ENCODE peak calls at places on chromosome 6, in six cellular contexts. M, C, J, S, O and L are unnamed samples.

GRCh38 chr6:18242062-18242851 is 22.1 kb downstream of the DEK start:
- DNase-seq in S (no peak), J (no peak), O (peak; percentile 87), M (no peak), C (no peak), L (no peak)

GRCh38 chr6:42230320-42231034 is 12.8 kb upstream of the MRPS10 start:
- DNase-seq in O (no peak), J (no peak), M (no peak), C (no peak), S (no peak), L (no peak)

GRCh38 chr6:56727097-56727845 is 84.6 kb upstream of the DST start:
- DNase-seq in C (no peak), J (no peak), M (no peak), O (no peak), S (no peak), L (no peak)

GRCh38 chr6:35893246-35893645 is 27.7 kb downstream of the SRPK1 start:
- DNase-seq in J (no peak), M (no peak), S (no peak), O (no peak), C (no peak), L (no peak)

GRCh38 chr6:75486850-75487568 is 6.6 kb downstream of the FILIP1 start:
- DNase-seq in O (no peak), C (no peak), S (no peak), J (no peak), M (no peak), L (no peak)

GRCh38 chr6:44309092-44309491 is 4.1 kb downstream of the AARS2 start:
- DNase-seq in J (no peak), M (no peak), S (no peak), O (peak; percentile 81), C (no peak), L (no peak)

GRCh38 chr6:123655520-123656306 is 19.0 kb upstream of the TRDN start:
- DNase-seq in S (no peak), O (no peak), J (no peak), C (no peak), M (no peak), L (no peak)

GRCh38 chr6:110020888-110021287 is 42.8 kb downstream of the GPR6 start:
- DNase-seq in J (no peak), C (no peak), S (no peak), M (no peak), O (no peak), L (no peak)

GRCh38 chr6:161407581-161407980 is 133.7 kb upstream of the AGPAT4 start:
- DNase-seq in C (no peak), M (no peak), J (no peak), O (peak; percentile 71), S (no peak), L (no peak)

GRCh38 chr6:34246563-34247391 is 2.0 kb downstream of the SMIM29 start:
- DNase-seq in J (peak; percentile 47), S (no peak), M (no peak), O (peak; percentile 75), C (peak; percentile 58), L (no peak)

GRCh38 chr6:96626749-96627353 is 63.9 kb downstream of the FHL5 start:
- DNase-seq in J (no peak), O (peak; percentile 1), C (no peak), S (no peak), M (no peak), L (no peak)

GRCh38 chr6:42131531-42131930 is 10.9 kb downstream of the C6orf132 start:
- DNase-seq in M (no peak), O (peak; percentile 76), J (no peak), C (no peak), S (no peak), L (no peak)

GRCh38 chr6:158516098-158516497 is 43.8 kb upstream of the TMEM181 start:
- DNase-seq in C (no peak), S (no peak), J (no peak), O (no peak), M (no peak), L (no peak)

GRCh38 chr6:146795734-146796133 is 197.0 kb downstream of the ADGB start:
- DNase-seq in O (no peak), S (no peak), J (no peak), M (no peak), C (no peak), L (no peak)

GRCh38 chr6:160455484-160456213 is 107.5 kb downstream of the SLC22A3 start:
- DNase-seq in J (peak; percentile 45), S (peak; percentile 62), O (peak; percentile 42), C (peak; percentile 58), M (peak; percentile 65), L (peak; percentile 86)